ENCODE peak calls at places on chromosome 20, in five cellular contexts. One of them, this sample, is unnamed.

GRCh38 chr20:32564921-32565734 is 20.0 kb downstream of the NOL4L start:
- DNase-seq in neuronal stem cell: no peak
- DNase-seq in mesenchymal stem cell: peak; percentile 72
- DNase-seq in trophoblast cell: no peak
- DNase-seq in H9: no peak
- DNase-seq in this sample: no peak

GRCh38 chr20:42125426-42125825 is 507.2 kb upstream of the CHD6 start:
- DNase-seq in trophoblast cell: no peak
- DNase-seq in H9: no peak
- DNase-seq in mesenchymal stem cell: no peak
- DNase-seq in neuronal stem cell: no peak
- DNase-seq in this sample: no peak

GRCh38 chr20:44570369-44570768 is 12.0 kb upstream of the PKIG start:
- DNase-seq in trophoblast cell: no peak
- DNase-seq in neuronal stem cell: no peak
- DNase-seq in H9: no peak
- DNase-seq in mesenchymal stem cell: no peak
- DNase-seq in this sample: no peak

GRCh38 chr20:35738410-35739179 is 3.5 kb downstream of the RBM39 start:
- DNase-seq in trophoblast cell: no peak
- DNase-seq in neuronal stem cell: no peak
- DNase-seq in H9: no peak
- DNase-seq in mesenchymal stem cell: no peak
- DNase-seq in this sample: no peak

GRCh38 chr20:56554869-56555268 is 21.8 kb downstream of the FAM209B start:
- DNase-seq in mesenchymal stem cell: peak; percentile 97
- DNase-seq in trophoblast cell: peak; percentile 63
- DNase-seq in neuronal stem cell: no peak
- DNase-seq in H9: peak; percentile 40
- DNase-seq in this sample: no peak

GRCh38 chr20:36632147-36632486 is 13.9 kb downstream of the SLA2 start:
- DNase-seq in trophoblast cell: no peak
- DNase-seq in mesenchymal stem cell: no peak
- DNase-seq in neuronal stem cell: no peak
- DNase-seq in H9: no peak
- DNase-seq in this sample: no peak

GRCh38 chr20:44495257-44495656 is 19.6 kb downstream of the TTPAL start:
- DNase-seq in H9: no peak
- DNase-seq in trophoblast cell: peak; percentile 65
- DNase-seq in neuronal stem cell: no peak
- DNase-seq in mesenchymal stem cell: peak; percentile 94
- DNase-seq in this sample: no peak

GRCh38 chr20:14715400-14715799 is 378.0 kb upstream of the FLRT3 start:
- DNase-seq in trophoblast cell: no peak
- DNase-seq in H9: peak; percentile 35
- DNase-seq in neuronal stem cell: no peak
- DNase-seq in mesenchymal stem cell: no peak
- DNase-seq in this sample: no peak

GRCh38 chr20:10524034-10524476 is 89.0 kb downstream of the SLX4IP start:
- DNase-seq in neuronal stem cell: no peak
- DNase-seq in H9: peak; percentile 82
- DNase-seq in trophoblast cell: peak; percentile 38
- DNase-seq in mesenchymal stem cell: peak; percentile 77
- DNase-seq in this sample: no peak

GRCh38 chr20:57526067-57526884 is 1.3 kb upstream of the CTCFL start:
- DNase-seq in mesenchymal stem cell: no peak
- DNase-seq in trophoblast cell: no peak
- DNase-seq in neuronal stem cell: no peak
- DNase-seq in H9: peak; percentile 63
- DNase-seq in this sample: no peak

GRCh38 chr20:64103871-64104666 is 3.3 kb downstream of the NPBWR2 start:
- DNase-seq in mesenchymal stem cell: no peak
- DNase-seq in H9: no peak
- DNase-seq in trophoblast cell: no peak
- DNase-seq in neuronal stem cell: no peak
- DNase-seq in this sample: no peak

GRCh38 chr20:13353261-13353945 is 132.3 kb downstream of the ISM1 start:
- DNase-seq in H9: no peak
- DNase-seq in neuronal stem cell: no peak
- DNase-seq in mesenchymal stem cell: no peak
- DNase-seq in trophoblast cell: no peak
- DNase-seq in this sample: no peak

GRCh38 chr20:36573103-36573797 is at the start of gene TGIF2:
- DNase-seq in neuronal stem cell: peak; percentile 91
- DNase-seq in mesenchymal stem cell: peak; percentile 84
- DNase-seq in H9: peak; percentile 96
- DNase-seq in trophoblast cell: peak; percentile 73
- DNase-seq in this sample: peak; percentile 73

GRCh38 chr20:46108435-46108841 is 9.7 kb upstream of the CD40 start:
- DNase-seq in neuronal stem cell: no peak
- DNase-seq in H9: no peak
- DNase-seq in mesenchymal stem cell: no peak
- DNase-seq in trophoblast cell: no peak
- DNase-seq in this sample: no peak

GRCh38 chr20:31494131-31494530 is 19.0 kb downstream of the REM1 start:
- DNase-seq in neuronal stem cell: no peak
- DNase-seq in mesenchymal stem cell: peak; percentile 52
- DNase-seq in H9: peak; percentile 73
- DNase-seq in trophoblast cell: peak; percentile 85
- DNase-seq in this sample: no peak

GRCh38 chr20:36645998-36646397 is at the start of gene SLA2:
- DNase-seq in neuronal stem cell: no peak
- DNase-seq in H9: no peak
- DNase-seq in mesenchymal stem cell: no peak
- DNase-seq in trophoblast cell: no peak
- DNase-seq in this sample: no peak

GRCh38 chr20:63835031-63835858 is 4.2 kb upstream of the ZBTB46 start:
- DNase-seq in mesenchymal stem cell: peak; percentile 98
- DNase-seq in neuronal stem cell: peak; percentile 92
- DNase-seq in H9: peak; percentile 97
- DNase-seq in trophoblast cell: peak; percentile 85
- DNase-seq in this sample: peak; percentile 88

GRCh38 chr20:14521436-14521835 is 184.0 kb upstream of the FLRT3 start:
- DNase-seq in mesenchymal stem cell: peak; percentile 26
- DNase-seq in H9: no peak
- DNase-seq in neuronal stem cell: no peak
- DNase-seq in trophoblast cell: peak; percentile 45
- DNase-seq in this sample: no peak

GRCh38 chr20:59821201-59821600 is 112.2 kb downstream of the SYCP2 start:
- DNase-seq in H9: peak; percentile 14
- DNase-seq in mesenchymal stem cell: no peak
- DNase-seq in neuronal stem cell: no peak
- DNase-seq in trophoblast cell: no peak
- DNase-seq in this sample: no peak

GRCh38 chr20:63254237-63254535 is at the start of gene NKAIN4:
- DNase-seq in trophoblast cell: no peak
- DNase-seq in neuronal stem cell: no peak
- DNase-seq in H9: no peak
- DNase-seq in mesenchymal stem cell: no peak
- DNase-seq in this sample: no peak

GRCh38 chr20:18057994-18058349 is 256 bp upstream of the OVOL2 start:
- DNase-seq in neuronal stem cell: no peak
- DNase-seq in trophoblast cell: no peak
- DNase-seq in H9: no peak
- DNase-seq in mesenchymal stem cell: no peak
- DNase-seq in this sample: no peak

GRCh38 chr20:47389867-47390347 is 33.4 kb upstream of the ZMYND8 start:
- DNase-seq in trophoblast cell: peak; percentile 96
- DNase-seq in H9: no peak
- DNase-seq in mesenchymal stem cell: peak; percentile 81
- DNase-seq in neuronal stem cell: no peak
- DNase-seq in this sample: no peak

GRCh38 chr20:56422824-56423189 is 10.7 kb downstream of the CASS4 start:
- DNase-seq in H9: no peak
- DNase-seq in trophoblast cell: no peak
- DNase-seq in neuronal stem cell: no peak
- DNase-seq in mesenchymal stem cell: no peak
- DNase-seq in this sample: no peak

GRCh38 chr20:48455606-48456360 is 372.0 kb downstream of the PREX1 start:
- DNase-seq in mesenchymal stem cell: no peak
- DNase-seq in neuronal stem cell: no peak
- DNase-seq in trophoblast cell: no peak
- DNase-seq in H9: no peak
- DNase-seq in this sample: no peak

GRCh38 chr20:23145281-23145700 is 59.2 kb upstream of the CD93 start:
- DNase-seq in H9: no peak
- DNase-seq in trophoblast cell: peak; percentile 48
- DNase-seq in neuronal stem cell: no peak
- DNase-seq in mesenchymal stem cell: peak; percentile 72
- DNase-seq in this sample: no peak

GRCh38 chr20:51077601-51078000 is 54.7 kb upstream of the KCNG1 start:
- DNase-seq in H9: no peak
- DNase-seq in mesenchymal stem cell: no peak
- DNase-seq in trophoblast cell: no peak
- DNase-seq in neuronal stem cell: no peak
- DNase-seq in this sample: no peak
- H3K27ac ChIP-seq in H9: no peak overlapping the region
- H3K27ac ChIP-seq in mesenchymal stem cell: no peak overlapping the region
- H3K27ac ChIP-seq in trophoblast cell: no peak overlapping the region
- H3K27ac ChIP-seq in neuronal stem cell: no peak overlapping the region
- H3K27ac ChIP-seq in this sample: no peak overlapping the region

GRCh38 chr20:4299250-4299649 is 283.9 kb upstream of the RNF24 start:
- DNase-seq in neuronal stem cell: no peak
- DNase-seq in H9: no peak
- DNase-seq in trophoblast cell: no peak
- DNase-seq in mesenchymal stem cell: no peak
- DNase-seq in this sample: no peak

GRCh38 chr20:4299773-4300172 is 284.4 kb upstream of the RNF24 start:
- DNase-seq in neuronal stem cell: no peak
- DNase-seq in H9: no peak
- DNase-seq in mesenchymal stem cell: no peak
- DNase-seq in trophoblast cell: no peak
- DNase-seq in this sample: no peak

GRCh38 chr20:4300401-4300800 is 285.0 kb upstream of the RNF24 start:
- DNase-seq in mesenchymal stem cell: no peak
- DNase-seq in neuronal stem cell: no peak
- DNase-seq in H9: no peak
- DNase-seq in trophoblast cell: no peak
- DNase-seq in this sample: no peak

GRCh38 chr20:4303136-4303535 is 287.8 kb upstream of the RNF24 start:
- DNase-seq in mesenchymal stem cell: no peak
- DNase-seq in H9: no peak
- DNase-seq in trophoblast cell: no peak
- DNase-seq in neuronal stem cell: no peak
- DNase-seq in this sample: no peak

GRCh38 chr20:4300921-4301320 is 285.6 kb upstream of the RNF24 start:
- DNase-seq in neuronal stem cell: no peak
- DNase-seq in mesenchymal stem cell: no peak
- DNase-seq in trophoblast cell: no peak
- DNase-seq in H9: no peak
- DNase-seq in this sample: no peak
- H2BK12ac ChIP-seq in neuronal stem cell: no peak overlapping the region
- H2BK12ac ChIP-seq in mesenchymal stem cell: no peak overlapping the region
- H2BK12ac ChIP-seq in trophoblast cell: no peak overlapping the region
- H2BK12ac ChIP-seq in H9: no peak overlapping the region
- H2BK12ac ChIP-seq in this sample: no peak overlapping the region

DNA sequence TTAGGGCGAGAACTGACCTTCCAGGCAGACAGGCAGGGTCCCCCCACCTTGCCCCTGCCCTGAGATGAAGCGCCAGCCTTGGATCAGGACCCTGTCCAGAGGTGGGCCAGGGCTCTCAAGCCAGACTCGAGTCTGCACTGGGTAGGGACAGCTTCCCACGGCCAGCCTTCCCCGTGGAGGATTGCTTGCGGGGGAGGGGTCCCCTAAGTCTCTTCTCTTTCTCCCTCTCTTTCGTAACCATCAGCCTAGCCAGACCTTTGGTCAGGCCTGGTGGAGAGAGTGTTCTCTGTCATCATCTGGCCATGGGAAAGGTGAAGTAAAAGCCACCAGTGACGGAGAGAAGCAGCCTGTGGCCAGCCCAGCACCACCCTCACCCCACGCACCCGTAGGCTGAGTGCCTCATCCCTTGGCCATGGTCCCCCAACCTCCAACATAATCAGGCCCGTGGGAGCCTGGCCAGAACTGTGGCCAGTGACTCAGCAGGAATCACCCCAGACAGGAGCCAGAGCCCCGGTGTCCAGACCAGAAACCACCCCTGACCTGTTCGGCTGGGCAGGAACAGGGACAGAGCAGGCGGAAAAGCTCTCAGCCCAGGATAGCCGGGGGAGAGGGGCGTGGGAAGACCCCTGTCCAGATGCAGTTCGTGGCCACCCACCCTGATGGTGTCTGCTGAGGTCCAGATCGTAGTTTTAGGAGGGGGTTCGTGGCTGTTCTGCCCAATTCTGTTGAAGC is 47.1 kb downstream of the SNAI1 start:
- DNase-seq in neuronal stem cell: no peak
- DNase-seq in H9: no peak
- DNase-seq in mesenchymal stem cell: peak; percentile 99
- DNase-seq in trophoblast cell: peak; percentile 20
- DNase-seq in this sample: no peak
- H3K4ac ChIP-seq in neuronal stem cell: no peak overlapping the region
- H3K4ac ChIP-seq in H9: no peak overlapping the region
- H3K4ac ChIP-seq in mesenchymal stem cell: peak overlapping the region; percentile 88
- H3K4ac ChIP-seq in trophoblast cell: peak overlapping the region; percentile 81
- H3K4ac ChIP-seq in this sample: no peak overlapping the region

GRCh38 chr20:61447950-61448349 is 195.9 kb downstream of the CDH4 start:
- DNase-seq in trophoblast cell: no peak
- DNase-seq in H9: peak; percentile 23
- DNase-seq in neuronal stem cell: no peak
- DNase-seq in mesenchymal stem cell: no peak
- DNase-seq in this sample: no peak
- H3K27ac ChIP-seq in trophoblast cell: no peak overlapping the region
- H3K27ac ChIP-seq in H9: no peak overlapping the region
- H3K27ac ChIP-seq in neuronal stem cell: no peak overlapping the region
- H3K27ac ChIP-seq in mesenchymal stem cell: no peak overlapping the region
- H3K27ac ChIP-seq in this sample: no peak overlapping the region

This sample was measured in H1.